ENCODE peak calls at places on chromosome 21, in six cellular contexts. W, L, T, F, I and E are unnamed samples.

GRCh38 chr21:26061437-26061836 is 109.1 kb downstream of the APP start:
- DNase-seq in F (peak), I (no peak), L (no peak), W (peak), T (peak), E (peak)

GRCh38 chr21:33135925-33136324 is 66.0 kb downstream of the OLIG1 start:
- DNase-seq in L (no peak), W (no peak), I (no peak), F (no peak), T (no peak), E (no peak)

GRCh38 chr21:35658242-35658641 is 402.1 kb downstream of the SETD4 start:
- DNase-seq in W (peak), L (no peak), I (no peak), F (peak), T (peak), E (peak)

GRCh38 chr21:26565105-26565504 is 8.0 kb downstream of the CYYR1 start:
- DNase-seq in F (no peak), W (no peak), I (no peak), T (no peak), L (no peak), E (no peak)

GRCh38 chr21:16198546-16198945 is 468.8 kb downstream of the USP25 start:
- DNase-seq in F (peak), W (peak), L (no peak), I (no peak), T (no peak), E (no peak)

GRCh38 chr21:17089121-17089520 is 423.7 kb upstream of the CXADR start:
- DNase-seq in W (no peak), I (no peak), F (no peak), L (no peak), T (no peak), E (peak)

GRCh38 chr21:36692125-36692843 is 6.6 kb upstream of the SIM2 start:
- DNase-seq in T (no peak), F (no peak), I (no peak), L (no peak), W (no peak), E (no peak)

GRCh38 chr21:30354308-30355005 is 6.1 kb upstream of the KRTAP23-1 start:
- DNase-seq in F (no peak), L (no peak), T (no peak), I (no peak), W (no peak), E (no peak)

GRCh38 chr21:17513214-17514123 is 626 bp downstream of the CXADR start:
- DNase-seq in L (peak), F (peak), T (no peak), I (peak), W (peak), E (peak)

GRCh38 chr21:25564349-25564948 is 42.8 kb downstream of the MRPL39 start:
- DNase-seq in T (no peak), W (no peak), I (no peak), F (no peak), L (no peak), E (no peak)

GRCh38 chr21:36699546-36700294 is 805 bp downstream of the SIM2 start:
- DNase-seq in W (no peak), I (no peak), T (no peak), F (no peak), L (no peak), E (no peak)

GRCh38 chr21:16587141-16587570 is 857.4 kb downstream of the USP25 start:
- DNase-seq in T (peak), I (peak), L (no peak), W (peak), F (peak), E (peak)

GRCh38 chr21:34724131-34724856 is 55.5 kb downstream of the CLIC6 start:
- DNase-seq in T (no peak), W (peak), I (no peak), F (no peak), L (no peak), E (no peak)

GRCh38 chr21:17257784-17258183 is 255.1 kb upstream of the CXADR start:
- DNase-seq in T (no peak), L (no peak), F (no peak), I (no peak), W (no peak), E (no peak)

GRCh38 chr21:16455978-16456377 is 726.2 kb downstream of the USP25 start:
- DNase-seq in W (no peak), I (no peak), T (no peak), F (no peak), L (no peak), E (no peak)

GRCh38 chr21:36552458-36552800 is 72.5 kb upstream of the CLDN14 start:
- DNase-seq in T (no peak), W (no peak), F (no peak), L (no peak), I (no peak), E (peak)

GRCh38 chr21:25887646-25888321 is 153.0 kb downstream of the GABPA start:
- DNase-seq in W (no peak), F (no peak), T (no peak), L (no peak), I (no peak), E (no peak)

GRCh38 chr21:16084776-16085364 is 355.1 kb downstream of the USP25 start:
- DNase-seq in L (no peak), T (no peak), W (peak), F (no peak), I (peak), E (no peak)

GRCh38 chr21:34074283-34075098 is 1.1 kb downstream of the MRPS6 start:
- DNase-seq in W (peak), F (peak), I (no peak), L (no peak), T (no peak), E (no peak)

GRCh38 chr21:35222541-35222941 is 173.4 kb upstream of the RUNX1 start:
- DNase-seq in T (no peak), L (no peak), F (no peak), W (peak), I (no peak), E (no peak)

GRCh38 chr21:27400045-27400444 is 433.2 kb upstream of the ADAMTS5 start:
- DNase-seq in W (no peak), L (no peak), T (no peak), I (no peak), F (no peak), E (no peak)

GRCh38 chr21:38678827-38679226 is 126.9 kb upstream of the ETS2 start:
- DNase-seq in F (no peak), I (no peak), W (no peak), L (no peak), T (no peak), E (no peak)

GRCh38 chr21:38675450-38675849 is 130.3 kb upstream of the ETS2 start:
- DNase-seq in I (no peak), L (no peak), F (no peak), T (no peak), W (no peak), E (no peak)

GRCh38 chr21:38683222-38683621 is 122.5 kb upstream of the ETS2 start:
- DNase-seq in W (peak), I (no peak), L (no peak), F (peak), T (no peak), E (peak)

GRCh38 chr21:38679531-38679930 is 126.2 kb upstream of the ETS2 start:
- DNase-seq in L (no peak), T (peak), F (peak), W (peak), I (no peak), E (peak)

DNA sequence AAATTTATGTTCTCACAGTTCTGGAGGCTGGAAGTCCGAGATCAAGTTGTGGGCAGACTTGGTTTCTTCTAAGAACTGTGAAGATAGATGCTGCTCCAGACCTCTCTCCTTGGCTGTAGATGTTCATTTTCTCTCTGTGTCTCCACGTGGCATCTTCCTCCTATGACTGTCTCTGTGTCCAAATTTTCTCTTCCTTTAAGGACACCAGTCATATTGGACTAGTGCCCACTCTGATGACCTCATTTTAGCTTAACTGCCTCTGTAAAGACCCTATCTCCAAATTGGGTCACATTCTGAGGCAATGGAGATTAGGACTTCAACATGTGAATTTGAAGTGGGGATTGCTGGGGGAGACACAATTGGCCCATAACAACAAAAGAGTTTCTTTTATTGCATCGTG is 125.3 kb upstream of the ETS2 start:
- DNase-seq in F (no peak), T (no peak), W (peak), I (no peak), L (no peak), E (no peak)
- H3K4me3 ChIP-seq in F (no peak), T (no peak), W (no peak), I (no peak), L (no peak), E (no peak)

GRCh38 chr21:28793043-28793442 is 199.6 kb downstream of the LTN1 start:
- DNase-seq in F (peak), T (peak), L (no peak), I (no peak), W (peak), E (peak)
- TF ChIP-seq CTCF in F (peak), T (peak), L (no peak), I (peak), W (peak), E (peak)

DNA sequence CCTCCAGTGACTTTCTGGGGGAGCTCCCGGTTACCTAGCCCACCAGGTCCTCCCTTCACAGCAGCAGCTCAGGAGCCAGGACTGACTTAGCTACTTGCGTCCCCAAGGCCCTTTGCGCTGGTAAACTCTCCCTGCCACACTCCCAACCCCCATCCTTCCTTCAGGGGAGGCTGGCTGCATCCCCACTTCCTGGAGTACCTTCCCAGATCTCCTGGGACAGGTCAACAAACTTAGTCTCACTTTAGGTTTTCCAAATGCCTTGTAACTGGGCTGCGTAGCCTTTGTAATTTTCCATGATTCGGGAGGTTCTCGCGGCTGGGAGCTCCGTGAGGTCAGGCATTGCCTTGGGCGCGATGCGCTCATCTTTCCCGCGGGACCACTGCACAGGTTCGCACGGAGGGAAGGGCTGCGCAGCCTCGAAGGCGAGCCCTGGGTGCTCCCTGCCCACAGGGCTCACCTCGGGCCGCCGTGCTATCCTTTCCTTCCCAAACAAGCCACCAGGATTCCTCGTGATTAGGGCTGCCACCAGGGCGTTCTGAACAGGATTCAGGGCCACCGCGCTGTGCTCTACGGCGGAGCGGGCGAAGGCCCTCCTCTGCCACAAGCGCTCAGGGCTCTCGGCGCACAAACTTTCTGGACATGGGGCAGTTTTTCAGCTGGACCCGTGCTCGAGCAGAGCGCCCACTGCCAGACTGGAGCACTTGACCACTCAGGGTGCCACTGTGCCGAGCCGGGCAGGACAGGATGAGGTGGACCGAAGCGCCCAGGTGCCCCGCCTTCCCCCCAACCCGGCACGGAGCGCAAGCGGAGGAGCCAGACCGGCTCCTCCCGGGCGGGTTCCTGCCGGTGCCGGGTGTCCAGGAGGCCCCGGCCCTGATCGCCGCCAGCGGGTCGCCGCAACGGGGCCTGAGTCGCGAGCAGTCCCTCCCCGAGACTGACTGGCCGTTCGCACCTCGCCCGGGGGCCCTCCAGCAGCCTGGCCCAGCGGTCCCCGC is 1.1 kb downstream of the TMPRSS2 start:
- DNase-seq in T (no peak), W (no peak), I (no peak), L (no peak), F (no peak), E (no peak)
- H3K4me3 ChIP-seq in T (no peak), W (peak), I (peak), L (peak), F (no peak), E (no peak)

DNA sequence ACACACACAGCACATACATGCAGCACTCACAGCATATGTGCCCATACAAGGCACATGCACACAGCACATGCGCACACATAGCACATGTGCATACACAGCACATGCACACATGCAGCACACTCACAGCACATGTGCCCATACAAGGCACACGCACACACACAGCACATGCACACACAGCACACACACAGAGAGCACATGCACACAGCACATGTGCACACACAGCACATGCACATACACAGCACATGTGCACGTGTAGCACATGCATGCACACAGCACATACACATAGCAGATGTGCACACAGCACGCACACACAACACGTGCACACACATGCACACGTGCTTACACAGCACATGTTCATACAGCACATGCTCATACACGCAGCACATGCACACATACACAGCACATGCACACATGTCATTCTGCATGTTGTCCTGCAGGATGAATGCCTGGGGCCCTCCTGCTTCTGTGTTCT is 48.1 kb downstream of the PCNT start:
- DNase-seq in L (no peak), F (no peak), I (no peak), T (no peak), W (no peak), E (no peak)
- TF ChIP-seq CTCF in L (no peak), F (no peak), I (no peak), T (no peak), W (no peak), E (no peak)

DNA sequence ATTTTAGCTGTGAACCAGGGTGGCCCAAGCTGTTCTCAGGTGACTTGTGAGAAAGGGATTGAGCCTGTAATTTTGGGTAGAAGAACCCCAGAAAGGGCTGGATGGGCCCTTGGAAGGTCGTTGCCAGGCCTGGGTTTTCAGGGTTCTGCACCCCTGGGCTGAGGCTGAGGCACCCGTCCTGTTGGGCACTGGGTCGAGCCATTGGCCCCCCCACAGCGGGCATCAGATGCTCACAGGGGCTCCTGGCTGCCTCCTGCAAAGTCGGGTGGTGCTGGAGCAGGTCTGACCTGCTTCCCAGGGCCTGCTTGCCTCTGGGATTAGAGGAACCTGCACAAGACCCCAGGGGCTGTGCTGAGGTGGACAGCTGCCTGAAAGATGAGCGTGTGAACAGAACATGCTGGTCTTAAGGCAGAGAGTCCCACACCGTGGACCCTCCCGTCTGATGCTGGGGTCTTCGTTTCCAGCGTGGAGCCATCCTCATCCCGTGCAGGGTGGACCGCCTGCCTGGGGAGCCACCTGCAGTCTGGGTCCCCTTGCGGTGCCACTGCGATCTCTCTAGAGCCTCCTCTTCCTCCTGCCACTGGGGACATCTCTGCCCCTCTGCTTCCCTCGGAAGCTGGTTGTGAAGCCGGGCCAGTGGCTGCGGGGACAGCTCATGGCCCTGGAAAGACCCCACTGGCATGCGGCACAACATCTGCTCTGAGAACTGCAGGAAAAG is 1.7 kb upstream of the TRPM2 start:
- DNase-seq in I (no peak), W (no peak), T (no peak), F (no peak), L (no peak), E (no peak)
- H3K4me3 ChIP-seq in I (no peak), W (no peak), T (no peak), F (no peak), L (no peak), E (no peak)

GRCh38 chr21:23401278-23401677 is 2206.0 kb downstream of the MRPL39 start:
- DNase-seq in I (no peak), L (no peak), F (peak), T (no peak), W (peak), E (no peak)
- TF ChIP-seq CTCF in I (no peak), L (no peak), F (no peak), T (no peak), W (no peak), E (no peak)

DNA sequence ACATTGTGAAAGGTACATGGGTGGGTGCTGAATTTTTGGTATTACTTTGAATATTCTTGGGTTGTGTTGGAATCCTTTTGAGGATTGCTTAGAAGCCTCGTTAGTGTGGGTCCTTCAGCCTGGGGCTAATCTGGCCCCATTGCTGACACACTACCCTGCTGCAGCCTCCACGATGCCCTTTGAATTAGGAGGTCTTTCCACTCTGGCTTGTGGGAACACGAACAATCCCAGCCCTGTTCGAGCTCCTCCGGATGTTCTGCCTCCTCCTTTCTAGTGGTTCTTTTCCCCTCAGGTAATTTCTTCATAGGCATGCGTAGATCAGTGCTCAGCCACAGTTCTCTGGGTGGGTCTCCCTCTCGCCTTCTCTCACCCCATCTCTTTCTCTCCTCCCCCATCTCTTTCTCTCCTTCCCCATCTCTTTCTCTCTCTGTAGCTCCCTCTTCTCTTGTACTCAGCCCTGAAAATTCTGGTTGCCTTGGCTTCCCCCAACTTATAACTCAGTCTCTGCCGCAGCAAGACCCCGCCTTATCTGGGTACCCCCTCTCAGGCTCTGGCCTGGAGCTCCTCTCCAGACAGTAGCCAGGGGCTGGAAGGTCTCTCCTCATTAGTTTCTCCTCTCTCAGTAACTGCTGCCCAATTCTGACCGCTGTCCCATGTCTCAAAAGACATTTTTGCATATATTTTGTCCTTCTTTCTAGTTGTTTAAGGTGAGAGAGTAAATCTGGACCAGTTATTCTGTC is 46.0 kb upstream of the SLC19A1 start:
- DNase-seq in T (no peak), F (no peak), W (no peak), I (peak), L (peak), E (no peak)
- H3K4me3 ChIP-seq in T (no peak), F (no peak), W (no peak), I (no peak), L (no peak), E (no peak)

GRCh38 chr21:21324297-21324696 is 326.1 kb downstream of the NCAM2 start:
- DNase-seq in I (no peak), W (no peak), F (no peak), T (no peak), L (no peak), E (no peak)
- TF ChIP-seq CTCF in I (no peak), W (no peak), F (no peak), T (no peak), L (no peak), E (peak)

GRCh38 chr21:39159342-39160063 is 23.7 kb downstream of the PSMG1 start:
- DNase-seq in W (peak), I (no peak), F (no peak), L (no peak), T (no peak), E (peak)
- H3K4me3 ChIP-seq in W (no peak), I (no peak), F (no peak), L (no peak), T (no peak), E (no peak)

GRCh38 chr21:31731802-31732537 is at the start of gene SCAF4:
- DNase-seq in W (peak), F (peak), T (no peak), I (peak), L (peak), E (peak)

GRCh38 chr21:31732538-31732864 is 583 bp upstream of the SCAF4 start:
- DNase-seq in I (no peak), L (no peak), W (no peak), T (no peak), F (no peak), E (no peak)

GRCh38 chr21:31732891-31733520 is 1.1 kb upstream of the SCAF4 start:
- DNase-seq in F (no peak), W (peak), L (no peak), T (no peak), I (no peak), E (peak)

GRCh38 chr21:31733521-31734149 is 1.7 kb upstream of the SCAF4 start:
- DNase-seq in F (no peak), I (no peak), T (no peak), L (no peak), W (no peak), E (no peak)

GRCh38 chr21:31735518-31735992 is 3.6 kb upstream of the SCAF4 start:
- DNase-seq in F (no peak), I (no peak), W (no peak), T (no peak), L (no peak), E (no peak)
- TF ChIP-seq CTCF in F (no peak), I (no peak), W (no peak), T (no peak), L (no peak), E (no peak)